ENCODE peak calls at places on chromosomes 1 and 21, in four cellular contexts. G is NCI-H146, Z is activated gamma-delta T cell treated with Interleukin-2 at 50 U/mL for 16 hours, V is stomach. X is an unnamed sample.

GRCh38 chr1:2179283-2180013 is 15.1 kb downstream of the FAAP20 start:
- DNase-seq in V (no peak), Z (no peak), G (peak; percentile 62), X (no peak)

GRCh38 chr21:40672602-40673001 is 174.4 kb downstream of the DSCAM start:
- DNase-seq in V (no peak), G (no peak), Z (no peak), X (no peak)

GRCh38 chr1:153611024-153611352 is 1.9 kb downstream of the S100A16 start:
- DNase-seq in Z (no peak), V (no peak), G (no peak), X (no peak)

GRCh38 chr1:183571678-183572268 is 18.5 kb downstream of the NCF2 start:
- DNase-seq in V (no peak), Z (no peak), G (no peak), X (no peak)

GRCh38 chr1:22380024-22380785 is 71.4 kb upstream of the ZBTB40 start:
- DNase-seq in Z (no peak), V (no peak), G (no peak), X (no peak)

GRCh38 chr21:44459712-44460440 is 4.6 kb downstream of the LRRC3 start:
- DNase-seq in Z (no peak), G (no peak), V (no peak), X (no peak)

GRCh38 chr1:232511172-232511571 is 118.8 kb downstream of the SIPA1L2 start:
- DNase-seq in V (no peak), Z (no peak), G (peak; percentile 76), X (no peak)

GRCh38 chr21:16072692-16073091 is 342.9 kb downstream of the USP25 start:
- DNase-seq in G (no peak), Z (no peak), V (no peak), X (no peak)

GRCh38 chr1:17594690-17595601 is 55.4 kb downstream of the ARHGEF10L start:
- DNase-seq in V (no peak), G (no peak), Z (no peak), X (no peak)

GRCh38 chr1:246631426-246631825 is 65.2 kb downstream of the CNST start:
- DNase-seq in Z (no peak), V (no peak), G (no peak), X (no peak)

GRCh38 chr1:219330669-219331068 is 157.0 kb downstream of the LYPLAL1 start:
- DNase-seq in V (no peak), G (peak; percentile 86), Z (no peak), X (no peak)

GRCh38 chr1:152525080-152525641 is 10.9 kb downstream of the CRCT1 start:
- DNase-seq in G (no peak), V (no peak), Z (no peak), X (no peak)

GRCh38 chr1:212608956-212609700 is 567 bp downstream of the ATF3 start:
- DNase-seq in V (peak; percentile 57), G (peak; percentile 30), Z (peak; percentile 18), X (peak; percentile 33)

GRCh38 chr21:44844256-44844655 is 26.4 kb upstream of the SUMO3 start:
- DNase-seq in G (no peak), Z (no peak), V (no peak), X (no peak)

GRCh38 chr1:82721702-82722101 is 921.0 kb downstream of the ADGRL2 start:
- DNase-seq in V (no peak), Z (no peak), G (no peak), X (no peak)

GRCh38 chr1:15173863-15174614 is 20.5 kb downstream of the TMEM51 start:
- DNase-seq in V (peak; percentile 59), Z (no peak), G (no peak), X (no peak)

GRCh38 chr1:82090104-82090503 is 289.4 kb downstream of the ADGRL2 start:
- DNase-seq in G (no peak), V (no peak), Z (no peak), X (no peak)

X was measured in central memory CD8-positive, alpha-beta T cell.